ENCODE peak calls at places on chromosomes 6 and 20, in six cellular contexts. W is right atrium auricular region, J is non-pigmented ciliary epithelial cell, V is A549, Q is AG08395, G is renal cortical epithelial cell. D is an unnamed sample.

GRCh38 chr20:20267685-20268429 is 100.0 kb upstream of the INSM1 start:
- DNase-seq in J (no peak), V (no peak), Q (no peak), G (no peak), W (no peak), D (no peak)

GRCh38 chr6:38279423-38279822 is 360.3 kb downstream of the BTBD9 start:
- DNase-seq in W (no peak), V (no peak), G (no peak), J (no peak), Q (peak; percentile 43), D (no peak)

GRCh38 chr6:169964440-169965212 is 213.2 kb downstream of the ERMARD start:
- DNase-seq in J (no peak), W (peak; percentile 40), Q (no peak), G (no peak), V (no peak), D (no peak)

GRCh38 chr6:7129784-7130569 is 22.2 kb downstream of the RREB1 start:
- DNase-seq in W (peak; percentile 77), Q (peak; percentile 73), G (no peak), V (no peak), J (no peak), D (no peak)

GRCh38 chr6:139973602-139974373 is 599.3 kb upstream of the CITED2 start:
- DNase-seq in V (no peak), Q (peak; percentile 23), W (no peak), J (peak; percentile 86), G (peak; percentile 80), D (peak; percentile 73)

GRCh38 chr6:44002591-44003344 is 124.5 kb downstream of the MRPL14 start:
- DNase-seq in V (peak; percentile 55), W (no peak), J (no peak), G (peak; percentile 66), Q (peak; percentile 37), D (peak; percentile 96)

GRCh38 chr20:47586648-47587306 is 85.1 kb downstream of the NCOA3 start:
- DNase-seq in V (no peak), J (no peak), Q (no peak), W (no peak), G (no peak), D (no peak)

GRCh38 chr20:63062188-63063140 is 55.7 kb upstream of the BHLHE23 start:
- DNase-seq in V (no peak), W (no peak), Q (no peak), J (no peak), G (no peak), D (no peak)

GRCh38 chr20:34022154-34022842 is 28.6 kb downstream of the RALY start:
- DNase-seq in G (no peak), J (no peak), Q (peak; percentile 27), W (no peak), V (peak; percentile 78), D (peak; percentile 46)

GRCh38 chr20:36210561-36210960 is 25.7 kb upstream of the AAR2 start:
- DNase-seq in G (peak; percentile 61), W (no peak), Q (no peak), V (no peak), J (no peak), D (no peak)

GRCh38 chr6:62086047-62086446 is 200.0 kb downstream of the KHDRBS2 start:
- DNase-seq in J (no peak), V (no peak), W (no peak), Q (no peak), G (no peak), D (no peak)

D was measured in Caki2.